ENCODE peak calls at places on chromosomes 5 and 9, in seven cellular contexts. C, P, U, T, A, X and N are unnamed samples.
A peak's percentile ranks its signal among the peaks of the same experiment; 100 is the strongest.

GRCh38 chr5:179879003-179879689 is 20.5 kb upstream of the MRNIP start:
- DNase-seq in X (no peak), T (no peak), A (no peak), U (no peak), C (no peak), P (no peak), N (no peak)

GRCh38 chr5:142323480-142324376 is 1.1 kb downstream of the SPRY4 start:
- DNase-seq in T (no peak), U (peak; percentile 48), X (no peak), A (peak; percentile 68), P (peak; percentile 11), C (peak; percentile 46), N (no peak)

GRCh38 chr5:141850183-141850768 is 27.9 kb downstream of the PCDH1 start:
- DNase-seq in C (no peak), X (no peak), T (peak; percentile 81), A (peak; percentile 56), U (peak; percentile 17), P (peak; percentile 40), N (no peak)

GRCh38 chr5:112012112-112012511 is 255.1 kb upstream of the NREP start:
- DNase-seq in C (peak; percentile 47), T (no peak), U (peak; percentile 72), A (no peak), X (no peak), P (no peak), N (no peak)

GRCh38 chr5:135216072-135216812 is 182.2 kb upstream of the PITX1 start:
- DNase-seq in A (no peak), U (no peak), C (no peak), T (no peak), X (peak; percentile 20), P (no peak), N (peak; percentile 8)

GRCh38 chr5:150618588-150619281 is 21.7 kb upstream of the SYNPO start:
- DNase-seq in A (no peak), U (peak; percentile 62), P (no peak), X (no peak), T (no peak), C (no peak), N (no peak)

GRCh38 chr5:174553556-174553955 is 170.8 kb upstream of the MSX2 start:
- DNase-seq in P (no peak), U (no peak), X (no peak), A (no peak), C (no peak), T (no peak), N (no peak)

GRCh38 chr9:114366334-114367128 is 21.3 kb downstream of the AKNA start:
- DNase-seq in C (peak; percentile 94), T (no peak), P (no peak), U (peak; percentile 92), X (no peak), A (peak; percentile 36), N (no peak)

GRCh38 chr9:121838757-121839669 is 187.6 kb downstream of the DAB2IP start:
- DNase-seq in P (no peak), X (peak; percentile 49), U (no peak), C (no peak), T (no peak), A (no peak), N (no peak)

DNA sequence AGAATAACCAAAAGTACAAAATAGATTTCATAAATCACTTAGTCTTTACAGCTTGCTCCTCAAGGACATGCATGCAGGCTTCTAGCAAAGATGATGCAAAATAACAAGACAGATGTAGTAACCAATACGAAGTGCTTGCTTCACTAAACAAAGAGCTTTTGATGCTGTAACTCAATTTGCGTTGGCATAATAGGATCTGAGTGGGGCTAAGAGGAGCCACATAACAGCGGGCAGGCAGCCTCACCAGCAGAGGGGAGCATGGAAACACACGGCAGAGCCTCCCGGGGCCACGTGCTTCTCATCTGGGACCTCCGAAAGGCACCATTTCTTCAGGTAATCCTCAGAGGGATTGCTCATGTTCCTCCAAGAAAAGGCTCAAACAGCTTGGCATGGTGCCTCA is 139.7 kb downstream of the C5orf15 start:
- DNase-seq in C (no peak), A (no peak), P (no peak), U (no peak), T (no peak), X (no peak), N (no peak)
- H3K4ac ChIP-seq in C (no peak overlapping the region), A (no peak overlapping the region), P (no peak overlapping the region), U (no peak overlapping the region), T (no peak overlapping the region), X (no peak overlapping the region), N (no peak overlapping the region)

DNA sequence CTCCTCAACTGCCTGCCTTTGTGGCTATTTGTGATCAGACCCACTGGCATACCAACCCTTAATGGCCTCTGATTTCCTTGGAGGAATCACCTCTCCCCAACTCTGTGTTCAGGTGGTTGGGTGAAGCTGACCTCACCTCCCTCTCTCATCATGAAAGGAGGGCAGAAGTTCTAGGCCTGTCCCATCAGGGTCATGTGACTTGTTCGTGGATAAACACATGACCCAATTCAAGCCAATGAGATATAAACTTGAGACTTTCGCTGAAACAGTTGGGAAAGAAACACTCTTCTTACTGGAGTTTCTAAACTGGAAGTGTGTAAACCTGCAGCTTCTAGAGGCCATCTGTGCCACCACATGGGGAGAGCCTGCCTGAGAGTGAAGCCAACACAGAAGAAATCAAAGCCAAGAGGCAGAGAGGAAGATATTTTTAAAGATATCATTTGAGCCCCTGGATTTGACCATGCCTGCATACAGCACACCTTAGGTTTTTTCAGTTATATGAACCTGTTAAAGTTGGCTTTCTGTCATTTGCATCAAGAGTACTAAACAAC is 5.8 kb downstream of the GABBR2 start:
- DNase-seq in A (no peak), C (no peak), U (no peak), X (no peak), P (no peak), T (no peak), N (no peak)
- H3K27me3 ChIP-seq in A (peaks cover 11% of the 10 kb centered on the region), C (peaks cover 87% of the 10 kb centered on the region), U (peaks cover 2% of the 10 kb centered on the region), X (peaks cover 26% of the 10 kb centered on the region), P (peaks cover 68% of the 10 kb centered on the region), T (peaks cover 10% of the 10 kb centered on the region), N (peaks cover 19% of the 10 kb centered on the region)

DNA sequence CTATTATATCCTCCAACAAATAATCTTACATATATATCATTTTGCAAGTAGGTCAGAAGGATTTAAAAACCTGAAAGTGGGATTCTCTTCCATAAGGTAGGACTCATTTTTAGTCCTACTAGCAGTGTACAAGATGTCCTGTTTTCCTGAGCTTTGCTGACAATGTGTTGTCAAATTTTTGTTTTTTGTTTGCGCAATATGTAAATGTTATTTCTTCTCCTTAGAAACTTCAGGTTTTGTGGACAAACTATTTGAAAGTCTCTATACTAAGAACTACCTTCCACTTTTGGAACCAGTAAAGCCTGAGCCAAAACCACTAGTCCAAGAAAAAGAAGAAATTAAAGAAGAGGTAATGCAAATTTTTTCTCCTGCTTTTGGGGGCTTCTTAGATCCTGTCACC is 19.8 kb downstream of the RBM27 start:
- DNase-seq in U (no peak), A (no peak), C (no peak), P (no peak), T (no peak), X (no peak), N (no peak)
- H3K23ac ChIP-seq in U (no peak overlapping the region), A (no peak overlapping the region), C (no peak overlapping the region), P (no peak overlapping the region), T (no peak overlapping the region), X (no peak overlapping the region), N (no peak overlapping the region)

DNA sequence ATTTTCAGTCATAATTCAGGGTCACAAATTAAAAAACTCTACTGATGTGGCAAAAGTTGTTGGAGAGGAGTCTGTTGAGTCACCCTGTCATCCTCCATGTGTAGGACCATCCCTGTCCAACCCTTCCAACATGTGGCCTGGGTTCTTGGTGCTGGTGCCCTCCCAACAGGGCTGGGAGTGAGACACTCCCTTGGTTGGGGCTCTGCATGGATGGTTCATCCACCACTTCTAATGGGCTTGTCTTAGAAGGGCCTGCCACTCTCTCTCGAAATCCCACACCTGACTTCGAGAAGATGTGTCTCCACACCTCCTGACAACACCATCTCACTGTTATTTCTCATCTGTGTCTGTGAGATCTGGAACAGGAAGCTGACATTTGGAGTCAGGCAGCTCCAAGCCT is 312.2 kb upstream of the IRX4 start:
- DNase-seq in X (no peak), A (no peak), P (no peak), T (no peak), U (no peak), C (no peak), N (no peak)
- H3K4ac ChIP-seq in X (no peak overlapping the region), A (no peak overlapping the region), P (no peak overlapping the region), T (no peak overlapping the region), U (no peak overlapping the region), C (no peak overlapping the region), N (no peak overlapping the region)

GRCh38 chr9:37645903-37646506 is 4.7 kb upstream of the FRMPD1 start:
- DNase-seq in C (no peak), X (no peak), T (no peak), P (no peak), U (no peak), A (no peak), N (no peak)
- H3K27me3 ChIP-seq in C (peaks cover 29% of the 10 kb centered on the region), X (peaks cover 19% of the 10 kb centered on the region), T (peaks cover 4% of the 10 kb centered on the region), P (peaks cover 85% of the 10 kb centered on the region), U (peaks cover 57% of the 10 kb centered on the region), A (peaks cover 26% of the 10 kb centered on the region), N (peaks cover 10% of the 10 kb centered on the region)

GRCh38 chr9:32644698-32645097 is 9.2 kb upstream of the TAF1L start:
- DNase-seq in A (peak; percentile 1), T (peak; percentile 1), U (peak; percentile 78), X (no peak), P (no peak), C (no peak), N (no peak)
- H3K23ac ChIP-seq in A (no peak overlapping the region), T (no peak overlapping the region), U (no peak overlapping the region), X (no peak overlapping the region), P (no peak overlapping the region), C (no peak overlapping the region), N (no peak overlapping the region)

GRCh38 chr5:1555011-1555807 is 31.4 kb upstream of the LPCAT1 start:
- DNase-seq in U (peak; percentile 19), C (peak; percentile 93), A (peak; percentile 26), T (no peak), X (peak; percentile 33), P (no peak), N (no peak)

GRCh38 chr5:1555808-1556681 is 32.3 kb upstream of the LPCAT1 start:
- DNase-seq in P (no peak), U (no peak), T (no peak), X (peak; percentile 44), C (no peak), A (no peak), N (no peak)

GRCh38 chr5:1553642-1554409 is 30.1 kb upstream of the LPCAT1 start:
- DNase-seq in U (no peak), P (no peak), C (no peak), T (no peak), X (peak; percentile 38), A (no peak), N (no peak)

GRCh38 chr5:1552469-1553255 is 28.9 kb upstream of the LPCAT1 start:
- DNase-seq in X (peak; percentile 45), U (no peak), T (no peak), P (peak; percentile 18), C (no peak), A (no peak), N (no peak)

DNA sequence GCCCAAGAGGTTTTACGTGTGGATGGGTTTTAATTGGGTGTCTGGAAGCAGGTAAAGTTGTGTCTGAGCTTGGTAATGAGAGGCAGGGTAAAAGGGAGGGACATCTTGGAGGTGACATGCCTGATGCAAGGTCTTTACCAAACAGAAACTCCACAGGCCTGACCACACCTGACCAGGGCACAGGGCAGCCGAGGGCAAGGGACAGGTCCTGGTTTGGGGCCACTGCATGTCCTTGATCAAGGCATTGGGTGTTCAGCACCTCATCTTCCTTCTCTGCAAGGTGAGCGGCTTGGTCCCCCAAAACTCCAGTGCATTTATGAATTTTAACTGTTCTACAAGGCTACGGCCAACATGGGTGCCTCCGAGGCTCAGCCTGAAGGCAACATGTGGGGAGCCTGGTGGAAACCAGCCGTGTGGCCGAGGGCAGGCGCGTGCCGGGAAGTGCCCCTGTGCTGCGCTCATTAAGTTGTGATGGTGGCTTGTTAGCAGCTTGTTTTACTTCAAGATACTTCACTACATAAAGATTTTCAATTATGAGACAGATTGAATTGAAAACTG is 30.7 kb upstream of the LPCAT1 start:
- DNase-seq in U (no peak), C (no peak), A (no peak), T (no peak), P (no peak), X (peak; percentile 36), N (no peak)
- H3K4ac ChIP-seq in U (no peak overlapping the region), C (no peak overlapping the region), A (no peak overlapping the region), T (no peak overlapping the region), P (no peak overlapping the region), X (no peak overlapping the region), N (no peak overlapping the region)